ENCODE peak calls at places on chromosomes 12 and 14, in six cellular contexts. N, E, V, Y, T and W are unnamed samples.

GRCh38 chr12:67456281-67456918 is 187.2 kb downstream of the CAND1 start:
- DNase-seq in Y (no peak), T (no peak), E (no peak), V (no peak), N (peak), W (peak)

GRCh38 chr12:114408415-114408814 is 2.5 kb upstream of the TBX5 start:
- DNase-seq in E (no peak), T (no peak), V (no peak), Y (no peak), N (no peak), W (no peak)

GRCh38 chr12:82627799-82628198 is 58.9 kb upstream of the TMTC2 start:
- DNase-seq in N (peak), E (no peak), Y (no peak), T (no peak), V (peak), W (peak)

GRCh38 chr12:25934461-25934860 is 24.0 kb upstream of the RASSF8 start:
- DNase-seq in Y (no peak), E (no peak), N (no peak), T (no peak), V (no peak), W (no peak)

GRCh38 chr14:59175404-59175803 is 13.1 kb upstream of the DAAM1 start:
- DNase-seq in N (no peak), V (no peak), Y (no peak), E (no peak), T (no peak), W (no peak)

GRCh38 chr12:32217354-32218310 is 111.0 kb downstream of the BICD1 start:
- DNase-seq in T (peak), Y (no peak), E (no peak), N (peak), V (no peak), W (no peak)

GRCh38 chr14:59228416-59228815 is 39.9 kb downstream of the DAAM1 start:
- DNase-seq in N (peak), Y (no peak), T (no peak), V (no peak), E (no peak), W (peak)

GRCh38 chr12:123105427-123105826 is 45.5 kb downstream of the PITPNM2 start:
- DNase-seq in N (no peak), E (no peak), T (peak), V (peak), Y (no peak), W (no peak)

GRCh38 chr14:69719501-69719951 is 47.4 kb upstream of the SRSF5 start:
- DNase-seq in N (peak), T (peak), Y (no peak), E (no peak), V (peak), W (peak)

GRCh38 chr12:107042801-107043200 is 50.5 kb downstream of the CRY1 start:
- DNase-seq in N (no peak), Y (no peak), E (no peak), V (no peak), T (no peak), W (no peak)

GRCh38 chr12:26939192-26939832 is 1.0 kb downstream of the FGFR1OP2 start:
- DNase-seq in N (peak), T (no peak), V (no peak), Y (no peak), E (no peak), W (peak)

GRCh38 chr14:92887157-92887556 is 35.8 kb upstream of the CHGA start:
- DNase-seq in V (no peak), N (no peak), E (no peak), Y (no peak), T (no peak), W (no peak)

GRCh38 chr12:77166711-77167110 is 101.3 kb upstream of the E2F7 start:
- DNase-seq in V (no peak), Y (no peak), T (no peak), E (no peak), N (no peak), W (no peak)

GRCh38 chr12:6684609-6685008 is 4.6 kb downstream of the ZNF384 start:
- DNase-seq in V (no peak), E (peak), Y (peak), N (peak), T (no peak), W (peak)

GRCh38 chr12:105882404-105882803 is 256.4 kb downstream of the NUAK1 start:
- DNase-seq in V (no peak), T (no peak), N (no peak), E (no peak), Y (no peak), W (peak)

GRCh38 chr12:103799504-103800251 is 41.4 kb downstream of the NT5DC3 start:
- DNase-seq in T (peak), Y (no peak), V (no peak), E (no peak), N (peak), W (peak)

GRCh38 chr12:69266045-69266635 is 26.8 kb downstream of the CPSF6 start:
- DNase-seq in N (peak), Y (no peak), T (no peak), V (no peak), E (no peak), W (peak)

GRCh38 chr12:131422744-131423143 is 288.1 kb upstream of the SFSWAP start:
- DNase-seq in T (no peak), V (no peak), N (no peak), E (no peak), Y (no peak), W (no peak)

GRCh38 chr12:64522316-64522715 is 70.4 kb downstream of the TBK1 start:
- DNase-seq in V (no peak), T (no peak), E (no peak), N (peak), Y (no peak), W (peak)
- H2BK120ac ChIP-seq in V (peak), T (no peak), E (no peak), N (peak), Y (peak), W (no peak)

GRCh38 chr14:75469606-75470237 is 41.9 kb downstream of the JDP2 start:
- DNase-seq in T (no peak), V (no peak), N (no peak), Y (no peak), E (no peak), W (no peak)

GRCh38 chr14:75467763-75468162 is 39.9 kb downstream of the JDP2 start:
- DNase-seq in V (no peak), N (no peak), Y (no peak), E (no peak), T (no peak), W (no peak)

GRCh38 chr14:75471059-75471458 is 43.2 kb downstream of the JDP2 start:
- DNase-seq in E (no peak), N (no peak), Y (no peak), V (no peak), T (no peak), W (no peak)

GRCh38 chr14:75470238-75470797 is 42.5 kb downstream of the JDP2 start:
- DNase-seq in Y (no peak), T (no peak), N (no peak), E (no peak), V (no peak), W (no peak)

GRCh38 chr14:75469164-75469563 is 41.3 kb downstream of the JDP2 start:
- DNase-seq in V (no peak), N (no peak), Y (no peak), E (no peak), T (no peak), W (no peak)
- H4K91ac ChIP-seq in V (no peak), N (no peak), Y (no peak), E (no peak), T (no peak), W (no peak)

GRCh38 chr12:108730337-108731104 is 797 bp downstream of the CORO1C start:
- DNase-seq in T (peak), V (peak), E (peak), Y (peak), N (peak), W (peak)
- H2BK120ac ChIP-seq in T (peak), V (no peak), E (peak), Y (no peak), N (peak), W (peak)

DNA sequence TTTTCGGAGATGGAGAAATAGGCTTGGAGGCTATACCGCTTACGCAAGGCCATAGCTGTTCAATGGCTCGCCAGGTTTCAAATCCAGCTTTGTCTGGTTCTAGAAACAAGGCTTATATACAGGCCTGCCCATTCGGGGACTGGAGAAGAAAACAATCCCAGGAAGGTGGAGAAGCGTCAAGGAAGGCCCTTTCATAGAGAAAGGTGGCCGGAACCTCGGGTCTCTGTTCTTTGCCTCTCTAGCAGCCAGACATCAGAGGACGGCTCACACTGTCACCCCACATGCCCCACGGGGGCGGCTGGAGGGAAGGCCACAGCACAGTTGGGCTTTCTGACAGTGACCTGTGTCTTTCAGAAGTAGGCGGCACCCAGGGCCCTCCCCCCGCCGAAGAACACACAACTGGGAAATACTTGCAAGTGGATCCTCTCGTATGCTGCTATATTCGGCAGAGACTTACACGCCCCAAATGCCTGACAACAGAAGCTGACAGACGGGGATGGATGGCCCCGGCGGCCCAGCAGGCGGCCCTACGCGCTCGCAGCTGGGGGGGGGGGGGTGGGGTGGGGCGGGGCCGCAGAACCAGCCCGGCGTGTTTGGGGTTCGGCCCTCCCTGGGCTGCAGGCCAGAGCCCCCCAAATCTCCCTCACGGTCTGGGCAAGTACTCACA is 4.5 kb upstream of the SETD1B start:
- DNase-seq in V (peak), Y (no peak), E (no peak), T (peak), N (peak), W (peak)
- H4K91ac ChIP-seq in V (no peak), Y (no peak), E (no peak), T (peak), N (peak), W (peak)

DNA sequence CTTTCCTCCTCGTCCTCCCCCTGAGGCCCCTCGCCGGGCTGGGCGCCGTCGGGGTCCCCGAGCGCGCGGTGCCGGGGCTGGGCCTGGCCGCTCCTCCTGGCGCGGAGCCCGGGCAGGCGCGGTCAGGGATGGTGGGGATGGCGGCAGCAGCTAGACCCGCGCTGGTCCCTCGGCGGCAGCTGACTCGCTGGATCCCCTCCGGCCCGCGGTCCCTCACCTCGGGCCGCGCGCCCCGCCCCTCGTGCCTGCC is at the start of gene SLC25A29:
- DNase-seq in V (no peak), Y (no peak), T (no peak), E (no peak), N (no peak), W (no peak)
- H2BK120ac ChIP-seq in V (no peak), Y (no peak), T (peak), E (peak), N (peak), W (peak)